ENCODE peak calls at places on chromosomes 12 and 14, in six cellular contexts. W is PC-3, B is Panc1, D is SK-N-SH, M is astrocyte of the spinal cord, V is H1. J is an unnamed sample.

GRCh38 chr14:45902241-45902640 is 649.2 kb upstream of the MIS18BP1 start:
- DNase-seq in W (peak), B (no peak), D (no peak), M (no peak), V (no peak), J (no peak)

GRCh38 chr12:5546616-5547015 is 114.7 kb downstream of the NTF3 start:
- DNase-seq in W (no peak), B (no peak), D (no peak), M (no peak), V (no peak), J (no peak)

GRCh38 chr12:53508534-53509199 is 1.4 kb upstream of the NPFF start:
- DNase-seq in W (peak), B (peak), D (peak), M (peak), V (peak), J (peak)

GRCh38 chr12:12449533-12450025 is 92.7 kb downstream of the BORCS5 start:
- DNase-seq in W (peak), B (no peak), D (no peak), M (no peak), V (no peak), J (peak)

GRCh38 chr14:81776531-81776930 is 242.9 kb upstream of the SEL1L start:
- DNase-seq in W (no peak), B (no peak), D (no peak), M (no peak), V (no peak), J (no peak)

GRCh38 chr12:123143753-123144461 is 7.0 kb downstream of the PITPNM2 start:
- DNase-seq in W (no peak), B (no peak), D (no peak), M (no peak), V (no peak), J (no peak)

GRCh38 chr12:76901628-76902386 is 23.0 kb upstream of the CSRP2 start:
- DNase-seq in W (no peak), B (no peak), D (no peak), M (no peak), V (no peak), J (no peak)

GRCh38 chr12:69821441-69822204 is 3.4 kb upstream of the MYRFL start:
- DNase-seq in W (peak), B (peak), D (no peak), M (peak), V (no peak), J (peak)

GRCh38 chr12:1933342-1933992 is 15.0 kb upstream of the CACNA2D4 start:
- DNase-seq in W (no peak), B (no peak), D (no peak), M (peak), V (peak), J (no peak)

GRCh38 chr12:47349102-47349769 is 269.5 kb upstream of the AMIGO2 start:
- DNase-seq in W (no peak), B (no peak), D (no peak), M (no peak), V (no peak), J (no peak)

GRCh38 chr14:87233266-87233665 is 759.7 kb downstream of the GALC start:
- DNase-seq in W (no peak), B (no peak), D (no peak), M (no peak), V (no peak), J (no peak)

GRCh38 chr14:105299654-105300541 is 903 bp downstream of the BRF1 start:
- DNase-seq in W (no peak), B (no peak), D (peak), M (no peak), V (no peak), J (no peak)

GRCh38 chr12:53205747-53206146 is 1.3 kb downstream of the ITGB7 start:
- DNase-seq in W (peak), B (no peak), D (no peak), M (peak), V (no peak), J (peak)

GRCh38 chr12:129696952-129697351 is 206.9 kb downstream of the TMEM132D start:
- DNase-seq in W (no peak), B (no peak), D (no peak), M (peak), V (no peak), J (peak)

GRCh38 chr14:69592923-69593677 is 18.3 kb upstream of the SUSD6 start:
- DNase-seq in W (no peak), B (no peak), D (no peak), M (peak), V (no peak), J (peak)

GRCh38 chr12:4227046-4227445 is 46.5 kb upstream of the CCND2 start:
- DNase-seq in W (no peak), B (no peak), D (no peak), M (no peak), V (peak), J (no peak)

GRCh38 chr14:59133709-59134108 is 54.8 kb upstream of the DAAM1 start:
- DNase-seq in W (no peak), B (no peak), D (no peak), M (no peak), V (no peak), J (no peak)

GRCh38 chr12:42957136-42957535 is 367.6 kb upstream of the PRICKLE1 start:
- DNase-seq in W (no peak), B (no peak), D (no peak), M (no peak), V (no peak), J (no peak)

GRCh38 chr12:54378791-54379400 is 5.6 kb downstream of the ZNF385A start:
- DNase-seq in W (peak), B (no peak), D (peak), M (no peak), V (peak), J (peak)

GRCh38 chr12:68303850-68304249 is 28.3 kb downstream of the MDM1 start:
- DNase-seq in W (no peak), B (no peak), D (no peak), M (no peak), V (no peak), J (peak)

GRCh38 chr12:56128669-56129209 is 672 bp downstream of the ESYT1 start:
- DNase-seq in W (no peak), B (no peak), D (peak), M (no peak), V (no peak), J (peak)

GRCh38 chr14:95698287-95698686 is 12.1 kb downstream of the TCL1B start:
- DNase-seq in W (no peak), B (no peak), D (no peak), M (no peak), V (no peak), J (no peak)

GRCh38 chr12:96986883-96987523 is 79.9 kb downstream of the NEDD1 start:
- DNase-seq in W (peak), B (no peak), D (peak), M (peak), V (no peak), J (peak)

DNA sequence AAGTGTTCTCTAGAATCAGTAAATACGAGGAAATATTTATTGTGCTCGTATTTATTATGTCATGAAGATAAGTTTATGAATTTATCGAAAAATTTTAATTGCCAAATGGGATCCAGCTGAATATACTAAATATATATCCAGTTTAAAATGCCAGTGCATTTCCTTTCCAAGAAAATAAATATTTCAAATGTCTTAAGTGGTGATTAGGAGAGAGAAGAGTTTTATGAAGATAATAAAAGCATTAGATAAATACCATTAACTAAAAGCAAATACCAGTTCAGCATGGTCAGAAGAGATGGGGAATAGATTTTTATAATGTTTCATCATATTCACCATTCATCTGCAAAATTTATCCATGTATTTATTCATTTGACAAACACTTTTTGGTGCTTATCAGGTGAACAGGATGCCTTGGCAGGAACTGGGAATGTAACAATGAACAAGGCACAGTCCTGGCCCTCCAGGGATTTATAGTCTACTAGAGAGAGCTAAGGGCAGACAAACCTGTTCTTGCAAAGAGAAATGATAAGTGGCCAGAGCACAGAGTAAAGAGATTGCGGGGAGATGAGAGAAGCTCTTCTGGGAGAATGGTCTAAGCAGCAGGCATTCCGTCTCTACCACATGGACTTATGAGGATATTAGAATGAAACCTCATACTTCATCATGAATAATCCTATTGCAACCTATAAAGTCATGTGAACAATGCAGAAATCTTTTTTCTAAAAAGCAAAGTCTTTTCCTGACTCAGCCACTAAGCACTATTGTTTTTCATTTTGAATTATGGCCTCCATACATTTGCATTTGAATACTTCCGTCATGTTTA is 143.7 kb upstream of the ABCD2 start:
- DNase-seq in W (no peak), B (no peak), D (no peak), M (no peak), V (no peak), J (no peak)
- TF ChIP-seq CTCF in W (no peak), B (no peak), D (no peak), M (no peak), V (no peak), J (no peak)

GRCh38 chr14:21537088-21537424 is 10.9 kb upstream of the SALL2 start:
- DNase-seq in W (no peak), B (no peak), D (no peak), M (no peak), V (no peak), J (no peak)

GRCh38 chr14:21536395-21537087 is 10.4 kb upstream of the SALL2 start:
- DNase-seq in W (no peak), B (no peak), D (no peak), M (no peak), V (peak), J (no peak)

GRCh38 chr14:21539154-21539940 is 13.2 kb upstream of the SALL2 start:
- DNase-seq in W (no peak), B (no peak), D (no peak), M (no peak), V (no peak), J (no peak)

GRCh38 chr14:21534576-21534975 is 8.4 kb upstream of the SALL2 start:
- DNase-seq in W (no peak), B (no peak), D (no peak), M (no peak), V (no peak), J (no peak)

DNA sequence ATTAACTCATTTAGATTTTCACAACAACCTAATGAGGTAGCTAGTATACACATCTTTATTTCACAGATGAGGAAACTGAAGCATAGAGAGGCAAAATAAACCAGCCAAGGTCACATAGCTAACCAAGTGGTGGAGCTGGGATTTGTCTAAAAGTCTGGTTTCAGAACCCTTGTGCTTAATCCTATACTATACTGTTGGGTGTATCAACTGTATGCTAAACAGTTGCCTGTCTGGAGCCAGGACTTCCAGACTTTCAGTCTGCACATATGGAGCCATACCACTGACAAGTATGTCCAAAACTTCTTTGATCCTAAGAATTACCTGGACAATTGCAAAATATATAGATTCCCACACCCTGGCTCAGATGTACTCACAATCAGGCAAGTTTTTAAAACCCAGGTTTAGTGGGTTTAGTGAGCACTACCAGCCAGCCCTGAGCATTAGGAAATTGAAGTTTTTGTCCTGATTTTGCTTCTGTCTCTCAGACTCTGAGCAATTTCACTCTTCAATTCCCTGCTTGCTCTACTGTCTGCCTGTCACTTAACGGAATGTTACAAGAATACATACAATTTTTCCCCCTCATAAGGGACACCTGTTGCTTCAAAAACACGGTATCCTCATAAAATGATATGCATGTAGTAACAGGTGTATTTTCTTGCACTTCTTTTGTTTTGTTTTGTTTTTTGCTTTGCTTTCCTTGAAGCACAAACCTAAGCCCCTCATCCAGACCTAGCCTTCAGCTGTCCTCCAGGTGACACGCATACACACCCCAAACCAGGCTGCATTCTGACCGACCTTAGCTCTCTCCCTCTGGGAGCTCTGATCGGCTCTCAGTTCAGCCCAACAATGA is 9.6 kb upstream of the SALL2 start:
- DNase-seq in W (no peak), B (no peak), D (no peak), M (no peak), V (no peak), J (no peak)
- H3K4me3 ChIP-seq in W (no peak), B (no peak), D (peak), M (no peak), V (peak), J (no peak)

GRCh38 chr14:64298773-64299172 is 4.6 kb upstream of the ESR2 start:
- DNase-seq in W (no peak), B (no peak), D (no peak), M (no peak), V (no peak), J (peak)
- TF ChIP-seq CTCF in W (no peak), B (no peak), D (peak), M (no peak), V (no peak), J (peak)

DNA sequence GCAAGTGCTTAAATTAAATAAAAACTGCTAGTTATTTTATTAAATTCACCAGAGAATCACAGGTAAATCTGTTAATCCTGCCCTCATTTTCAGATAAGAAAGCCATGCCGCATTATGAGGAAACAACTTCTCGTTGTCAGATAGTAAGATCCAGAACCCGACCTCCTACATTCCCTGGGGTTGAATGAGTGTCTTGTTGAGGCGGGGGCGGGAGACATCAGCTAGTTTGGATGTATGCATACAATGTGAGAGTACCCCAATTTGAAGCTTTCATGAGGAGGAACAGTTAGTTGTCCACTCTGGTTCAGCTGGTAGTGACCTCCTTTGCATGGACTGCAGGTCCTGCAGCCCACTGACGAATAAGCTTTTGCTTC is 34.8 kb downstream of the EVL start:
- DNase-seq in W (no peak), B (no peak), D (no peak), M (no peak), V (no peak), J (no peak)
- H3K4me3 ChIP-seq in W (no peak), B (no peak), D (no peak), M (no peak), V (no peak), J (no peak)

DNA sequence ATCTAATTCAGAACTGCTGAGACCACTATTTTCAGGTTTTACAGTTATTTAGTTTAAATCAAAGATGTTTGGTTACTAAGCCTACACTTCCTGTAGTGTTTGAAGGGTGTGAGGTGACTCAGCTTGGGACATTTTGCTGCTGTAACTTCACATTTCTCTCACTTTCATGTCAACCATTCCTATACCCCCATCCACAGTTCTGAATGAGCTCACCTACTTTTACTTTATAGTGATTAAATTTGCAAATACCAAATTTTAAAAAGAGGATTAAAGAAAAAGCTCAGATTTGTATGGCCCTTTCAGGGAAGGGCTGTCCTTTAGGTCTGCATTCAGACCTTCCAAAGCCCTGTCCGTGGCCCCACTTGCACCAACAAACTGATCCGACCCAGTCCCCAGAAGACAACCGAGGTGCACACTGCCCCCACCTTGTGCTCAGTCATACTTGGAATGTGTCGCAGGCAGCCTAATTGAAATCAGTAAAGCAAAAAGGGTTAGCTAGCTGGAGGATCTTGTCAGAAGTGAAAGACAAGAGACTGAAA is 174.4 kb downstream of the MON2 start:
- DNase-seq in W (peak), B (no peak), D (no peak), M (peak), V (no peak), J (peak)
- TF ChIP-seq CTCF in W (no peak), B (no peak), D (no peak), M (no peak), V (no peak), J (no peak)

GRCh38 chr14:20418501-20418909 is 5.2 kb upstream of the TEP1 start:
- DNase-seq in W (no peak), B (no peak), D (no peak), M (no peak), V (no peak), J (no peak)

GRCh38 chr14:20421267-20421666 is 8.0 kb upstream of the TEP1 start:
- DNase-seq in W (no peak), B (no peak), D (no peak), M (no peak), V (no peak), J (no peak)

GRCh38 chr14:20415723-20416622 is 2.7 kb upstream of the TEP1 start:
- DNase-seq in W (peak), B (no peak), D (peak), M (peak), V (no peak), J (peak)

GRCh38 chr14:20417250-20418186 is 4.2 kb upstream of the TEP1 start:
- DNase-seq in W (peak), B (no peak), D (no peak), M (no peak), V (no peak), J (no peak)

GRCh38 chr14:20419404-20419803 is 6.1 kb upstream of the TEP1 start:
- DNase-seq in W (peak), B (no peak), D (no peak), M (no peak), V (no peak), J (no peak)
- H3K4me3 ChIP-seq in W (no peak), B (no peak), D (no peak), M (no peak), V (no peak), J (no peak)

DNA sequence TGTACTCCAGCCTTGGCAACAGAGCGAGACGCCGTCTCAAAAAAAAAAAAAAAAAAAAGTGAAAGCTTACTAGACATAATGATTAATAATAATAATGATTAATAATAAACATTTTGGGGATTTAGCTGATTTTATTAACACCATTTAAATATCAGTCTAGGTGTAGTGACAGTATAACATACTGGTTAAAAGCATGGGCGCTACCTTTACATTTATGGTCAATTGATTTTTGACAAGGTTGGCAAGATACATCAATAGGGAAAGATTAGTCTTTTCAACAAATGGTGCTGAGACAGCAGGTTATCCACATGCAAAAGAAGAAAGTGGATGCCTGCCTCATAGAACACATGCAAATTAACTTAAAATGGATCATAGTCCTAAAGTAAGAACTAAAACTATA is 34.3 kb downstream of the TXNRD1 start:
- DNase-seq in W (no peak), B (peak), D (no peak), M (no peak), V (no peak), J (no peak)
- TF ChIP-seq CTCF in W (no peak), B (no peak), D (no peak), M (no peak), V (no peak), J (no peak)

DNA sequence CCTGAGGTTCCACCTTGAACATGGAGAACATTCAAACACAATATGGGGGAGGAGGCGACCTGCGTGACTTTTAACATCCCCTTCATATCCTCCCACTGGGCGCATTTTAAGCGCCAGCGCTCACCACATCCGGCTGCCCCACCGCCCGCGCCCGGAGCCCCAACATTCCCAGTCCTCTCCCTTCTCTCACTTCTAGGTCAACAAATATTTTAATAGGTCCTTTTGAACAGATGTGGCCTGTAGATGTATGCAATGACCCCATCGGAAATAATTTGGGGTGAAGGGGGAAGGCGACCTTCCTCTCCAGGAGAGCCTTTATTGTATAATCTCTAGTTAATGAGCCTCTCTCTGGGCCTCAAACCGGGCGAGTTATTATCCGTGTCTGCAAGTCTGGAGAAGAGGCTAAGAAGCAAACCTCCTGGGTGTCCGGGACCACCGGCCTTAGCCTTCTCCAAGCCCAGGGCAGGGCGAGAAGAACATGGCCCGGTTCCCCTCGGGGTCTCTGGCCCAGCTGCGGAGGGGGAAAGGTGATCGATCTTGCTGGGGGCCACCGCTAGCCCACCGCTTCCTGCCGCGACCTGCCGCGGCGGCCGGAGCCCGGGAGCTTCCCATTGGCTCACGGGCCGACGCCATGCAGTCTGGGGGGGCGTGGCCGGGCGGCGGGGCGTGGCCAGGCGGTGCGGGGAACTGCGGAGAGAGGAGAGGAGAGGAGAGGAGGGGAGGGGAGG is 83.2 kb upstream of the HMGA2 start:
- DNase-seq in W (peak), B (peak), D (peak), M (peak), V (peak), J (peak)
- H3K4me3 ChIP-seq in W (peak), B (peak), D (peak), M (peak), V (peak), J (peak)